ENCODE peak calls at places on chromosomes 4 and X, in ten cellular contexts. Y, V, E, Z, W, R, M, H, Q and I are unnamed samples.

GRCh38 chrX:10414872-10415703 is 205.3 kb downstream of the MID1 start:
- DNase-seq in H (no peak), E (peak), W (no peak), Z (peak), Y (no peak), Q (no peak), R (peak), M (no peak), V (no peak), I (no peak)

GRCh38 chr4:107760281-107760947 is 40.4 kb upstream of the PAPSS1 start:
- DNase-seq in M (no peak), Q (peak), E (peak), W (peak), V (peak), Y (peak), R (no peak), H (no peak), Z (no peak), I (no peak)

GRCh38 chr4:184473265-184473514 is 1.2 kb downstream of the IRF2 start:
- DNase-seq in W (no peak), M (no peak), Y (no peak), H (no peak), V (no peak), Q (no peak), E (no peak), R (no peak), Z (no peak), I (no peak)

GRCh38 chrX:84248226-84248625 is 60.2 kb upstream of the RPS6KA6 start:
- DNase-seq in Z (peak), R (peak), V (no peak), H (no peak), W (no peak), Q (peak), Y (no peak), M (no peak), E (peak), I (no peak)

GRCh38 chr4:102575369-102576129 is 74.4 kb downstream of the NFKB1 start:
- DNase-seq in R (peak), Q (no peak), Y (no peak), H (no peak), E (no peak), M (no peak), W (no peak), V (peak), Z (peak), I (no peak)

GRCh38 chr4:25180524-25181131 is 20.4 kb upstream of the SEPSECS start:
- DNase-seq in V (peak), H (peak), M (no peak), Y (no peak), W (no peak), R (peak), E (peak), Q (peak), Z (peak), I (no peak)

GRCh38 chrX:133923113-133923512 is 62.3 kb downstream of the GPC3 start:
- DNase-seq in Y (no peak), H (no peak), V (no peak), M (no peak), E (peak), Q (peak), W (no peak), Z (no peak), R (no peak), I (no peak)

GRCh38 chrX:114465689-114466088 is 118.2 kb upstream of the HTR2C start:
- DNase-seq in V (no peak), W (no peak), Y (no peak), E (no peak), R (no peak), M (no peak), Q (no peak), H (no peak), Z (no peak), I (no peak)

GRCh38 chr4:52751349-52751911 is at the start of gene ERVMER34-1:
- DNase-seq in Y (peak), V (no peak), H (no peak), E (peak), M (no peak), Z (peak), R (peak), W (peak), Q (peak), I (no peak)

GRCh38 chrX:134836497-134836968 is 154.3 kb upstream of the SMIM10 start:
- DNase-seq in Z (peak), Q (peak), M (no peak), W (no peak), E (peak), Y (no peak), R (peak), V (no peak), H (no peak), I (no peak)

GRCh38 chr4:123055943-123056342 is 133.5 kb upstream of the NUDT6 start:
- DNase-seq in Z (peak), H (no peak), R (peak), W (no peak), Y (no peak), E (no peak), Q (no peak), M (no peak), V (no peak), I (no peak)

GRCh38 chr4:184807797-184808718 is 17.7 kb downstream of the ACSL1 start:
- DNase-seq in Q (peak), H (no peak), E (peak), R (peak), Y (no peak), V (peak), W (no peak), Z (peak), M (no peak), I (no peak)

GRCh38 chrX:38816158-38816557 is 14.9 kb downstream of the MID1IP1 start:
- DNase-seq in R (no peak), V (no peak), H (no peak), Q (no peak), M (no peak), Z (no peak), W (no peak), E (no peak), Y (no peak), I (no peak)

GRCh38 chr4:7769936-7770674 is 169.6 kb downstream of the AFAP1 start:
- DNase-seq in Z (no peak), Q (peak), M (no peak), E (peak), V (peak), Y (no peak), H (no peak), R (no peak), W (peak), I (no peak)

GRCh38 chr4:186499467-186499866 is 55.9 kb downstream of the MTNR1A start:
- DNase-seq in M (no peak), W (no peak), Z (no peak), V (no peak), R (no peak), H (no peak), Q (no peak), E (no peak), Y (no peak), I (no peak)

GRCh38 chrX:129759576-129760061 is 20.1 kb upstream of the SASH3 start:
- DNase-seq in H (no peak), Y (no peak), Q (peak), M (no peak), V (no peak), R (peak), W (no peak), Z (peak), E (peak), I (no peak)

GRCh38 chr4:37693450-37694190 is 7.4 kb upstream of the RELL1 start:
- DNase-seq in E (peak), H (no peak), V (no peak), Q (peak), W (peak), M (no peak), Z (peak), R (peak), Y (no peak), I (no peak)

GRCh38 chr4:42237451-42237850 is 85.0 kb upstream of the BEND4 start:
- DNase-seq in E (no peak), H (no peak), W (no peak), Q (no peak), V (no peak), R (no peak), Z (no peak), Y (no peak), M (no peak), I (no peak)

GRCh38 chr4:154618708-154619315 is 6.4 kb upstream of the FGG start:
- DNase-seq in M (no peak), Y (peak), H (peak), E (peak), Z (peak), W (peak), Q (peak), V (peak), R (peak), I (no peak)

GRCh38 chr4:112881842-112882241 is 167.6 kb upstream of the ANK2 start:
- DNase-seq in H (no peak), V (no peak), W (no peak), E (peak), Z (no peak), Q (peak), R (no peak), M (no peak), Y (peak), I (no peak)

GRCh38 chr4:53481586-53481985 is 104.1 kb downstream of the FIP1L1 start:
- DNase-seq in E (no peak), R (no peak), M (no peak), V (no peak), Q (no peak), H (no peak), Y (no peak), W (no peak), Z (no peak), I (no peak)

GRCh38 chrX:50075630-50076349 is 125.0 kb downstream of the AKAP4 start:
- DNase-seq in Z (no peak), E (no peak), Q (no peak), W (no peak), M (no peak), V (no peak), R (no peak), Y (no peak), H (no peak), I (no peak)

GRCh38 chrX:50082741-50083140 is 118.1 kb downstream of the AKAP4 start:
- DNase-seq in V (no peak), W (no peak), Q (no peak), H (no peak), Y (no peak), R (no peak), M (no peak), Z (no peak), E (no peak), I (no peak)

DNA sequence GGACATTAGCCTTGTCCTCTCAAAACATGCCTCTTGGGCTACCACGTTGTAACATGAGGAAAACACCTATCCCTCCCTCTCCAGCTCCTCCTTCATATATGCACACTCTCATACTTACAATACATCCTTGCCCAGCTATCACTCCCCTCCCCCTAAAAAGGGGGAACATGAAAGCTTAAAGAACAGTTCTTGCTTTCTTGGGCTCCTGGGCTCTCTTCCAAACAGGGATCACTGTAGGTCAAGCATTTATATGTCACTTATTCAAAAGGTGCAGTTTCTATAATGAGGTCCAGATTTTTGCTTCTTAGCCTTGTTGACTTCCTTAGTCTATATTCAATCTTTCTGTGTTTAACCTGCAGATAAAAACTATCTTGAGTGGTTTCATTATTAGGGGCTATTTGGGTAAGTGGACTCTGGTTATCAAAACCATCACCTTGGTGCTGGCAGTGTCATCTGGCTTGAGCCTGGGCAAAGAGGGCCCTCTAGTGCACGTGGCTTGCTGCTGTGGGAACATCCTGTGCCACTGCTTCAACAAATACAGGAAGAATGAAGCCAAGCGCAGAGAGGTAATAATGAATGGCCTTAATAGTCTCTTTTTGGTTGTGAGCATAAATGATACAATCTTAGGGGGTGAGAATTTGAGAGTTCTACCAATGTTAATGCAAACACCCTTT is 119.4 kb downstream of the AKAP4 start:
- DNase-seq in H (no peak), V (peak), M (no peak), Z (peak), R (no peak), Y (peak), Q (peak), E (peak), W (no peak), I (no peak)
- TF ChIP-seq CTCF in H (peak), V (peak), M (no peak), Z (peak), R (peak), Y (no peak), Q (peak), E (peak), W (peak), I (peak)

GRCh38 chr4:188372856-188373255 is 233.6 kb downstream of the TRIML1 start:
- DNase-seq in H (no peak), V (peak), Z (no peak), E (peak), Q (peak), M (no peak), Y (no peak), W (peak), R (no peak), I (no peak)
- TF ChIP-seq CTCF in H (no peak), V (peak), Z (no peak), E (no peak), Q (peak), M (no peak), Y (no peak), W (peak), R (no peak), I (peak)

DNA sequence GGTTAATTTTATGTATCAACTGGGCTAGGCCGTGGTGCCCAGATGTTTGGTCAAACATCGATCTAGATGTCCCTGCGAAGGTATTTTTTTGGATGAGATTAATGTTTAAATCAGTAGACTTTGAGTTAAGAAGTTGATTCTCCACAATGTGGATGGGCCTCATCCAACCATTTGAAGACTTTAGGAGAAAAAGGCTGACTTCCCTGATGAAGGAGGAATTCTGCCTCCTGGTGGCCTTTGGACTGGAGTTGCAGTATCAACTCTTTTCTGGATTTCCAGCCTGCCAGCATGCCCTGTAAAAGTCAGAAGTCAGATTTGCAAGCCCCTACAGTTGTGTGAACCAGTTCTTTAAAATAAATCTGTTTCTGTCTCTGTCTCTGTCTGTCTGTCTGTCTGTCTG is 91.4 kb downstream of the STK32B start:
- DNase-seq in V (peak), Y (no peak), Q (peak), Z (peak), W (peak), M (no peak), E (peak), H (peak), R (peak), I (peak)
- TF ChIP-seq CTCF in V (peak), Y (no peak), Q (peak), Z (peak), W (peak), M (no peak), E (peak), H (peak), R (peak), I (peak)

GRCh38 chr4:18568600-18568999 is 547.0 kb upstream of the LCORL start:
- DNase-seq in V (no peak), Q (no peak), Y (no peak), M (no peak), R (no peak), W (no peak), H (no peak), Z (no peak), E (no peak), I (no peak)
- TF ChIP-seq CTCF in V (peak), Q (no peak), Y (no peak), M (no peak), R (no peak), W (no peak), H (no peak), Z (no peak), E (no peak), I (peak)

GRCh38 chrX:77892887-77893286 is 2.3 kb downstream of the MAGT1 start:
- DNase-seq in Q (no peak), H (no peak), E (no peak), Z (no peak), V (no peak), R (no peak), M (no peak), W (no peak), Y (no peak), I (no peak)

GRCh38 chrX:77900688-77901087 is 1.4 kb downstream of the COX7B start:
- DNase-seq in Z (no peak), E (peak), V (no peak), Y (no peak), Q (peak), H (no peak), R (no peak), M (no peak), W (no peak), I (no peak)

GRCh38 chrX:77893713-77894112 is 1.5 kb downstream of the MAGT1 start:
- DNase-seq in H (no peak), Y (no peak), W (no peak), M (no peak), R (no peak), Q (no peak), V (no peak), E (no peak), Z (no peak), I (no peak)

GRCh38 chrX:77899081-77899828 is at the start of gene COX7B:
- DNase-seq in Y (peak), H (peak), E (peak), W (peak), R (peak), Q (peak), Z (peak), M (peak), V (peak), I (no peak)

GRCh38 chrX:77894921-77895886 is at the start of gene MAGT1:
- DNase-seq in V (peak), W (peak), R (peak), Y (peak), Q (peak), H (peak), M (peak), E (peak), Z (peak), I (peak)
- TF ChIP-seq CTCF in V (peak), W (no peak), R (no peak), Y (no peak), Q (no peak), H (no peak), M (no peak), E (no peak), Z (no peak), I (no peak)

GRCh38 chr4:47837582-47838294 is at the start of gene CORIN:
- DNase-seq in W (no peak), Q (no peak), E (no peak), R (no peak), Z (no peak), M (no peak), V (no peak), H (no peak), Y (no peak), I (no peak)

GRCh38 chr4:47836655-47837581 is 949 bp downstream of the CORIN start:
- DNase-seq in R (peak), Q (peak), Y (peak), Z (peak), W (peak), E (peak), V (peak), H (peak), M (peak), I (peak)

GRCh38 chr4:47840291-47840690 is 2.4 kb upstream of the CORIN start:
- DNase-seq in W (no peak), Q (no peak), H (no peak), M (no peak), R (no peak), E (no peak), Z (no peak), V (no peak), Y (no peak), I (no peak)

GRCh38 chr4:47838445-47838844 is 578 bp upstream of the CORIN start:
- DNase-seq in Q (no peak), W (no peak), Y (no peak), V (no peak), Z (no peak), M (no peak), R (no peak), E (no peak), H (no peak), I (no peak)

GRCh38 chr4:47839259-47839658 is 1.4 kb upstream of the CORIN start:
- DNase-seq in H (peak), W (no peak), Y (peak), Q (peak), R (peak), E (peak), Z (peak), M (peak), V (no peak), I (no peak)
- TF ChIP-seq CTCF in H (peak), W (no peak), Y (no peak), Q (peak), R (peak), E (peak), Z (peak), M (peak), V (no peak), I (peak)

GRCh38 chr4:106022454-106022853 is 127.2 kb downstream of the NPNT start:
- DNase-seq in Y (no peak), Q (no peak), V (no peak), H (no peak), M (no peak), Z (no peak), R (no peak), E (no peak), W (no peak), I (no peak)

GRCh38 chr4:106021737-106022410 is 126.6 kb downstream of the NPNT start:
- DNase-seq in R (peak), Z (peak), W (no peak), E (peak), H (no peak), V (no peak), Y (no peak), M (no peak), Q (peak), I (no peak)

GRCh38 chr4:106017975-106018374 is 122.7 kb downstream of the NPNT start:
- DNase-seq in Q (no peak), Y (no peak), Z (no peak), M (no peak), H (no peak), R (peak), W (no peak), E (no peak), V (no peak), I (no peak)

DNA sequence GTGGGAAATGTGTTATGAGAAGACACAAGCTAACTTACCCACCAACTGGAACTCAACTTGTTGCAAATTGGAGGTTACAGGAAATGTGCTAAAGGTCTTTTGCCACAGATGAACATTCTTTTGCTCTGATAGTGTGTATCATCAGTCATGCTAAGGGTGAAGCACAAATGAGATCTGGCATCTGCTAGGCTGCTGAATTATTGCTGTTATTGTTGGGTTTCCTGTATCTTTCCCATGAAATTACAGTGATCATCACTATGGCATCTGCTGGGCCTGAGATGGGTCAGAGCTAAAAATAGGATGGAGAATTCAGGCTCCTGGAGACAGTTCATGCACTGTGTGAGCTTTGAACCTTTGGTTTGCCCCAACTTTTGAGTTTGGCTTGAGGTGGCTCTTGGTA is 124.5 kb downstream of the NPNT start:
- DNase-seq in R (peak), M (no peak), E (peak), H (no peak), Y (no peak), Q (peak), V (no peak), W (no peak), Z (peak), I (no peak)
- TF ChIP-seq CTCF in R (no peak), M (no peak), E (no peak), H (no peak), Y (no peak), Q (no peak), V (no peak), W (no peak), Z (no peak), I (no peak)

GRCh38 chrX:21711848-21712197 is 46.1 kb downstream of the SMPX start:
- DNase-seq in E (no peak), W (no peak), Z (no peak), V (no peak), Y (no peak), H (no peak), Q (no peak), M (no peak), R (no peak), I (no peak)

GRCh38 chrX:21711126-21711847 is 46.6 kb downstream of the SMPX start:
- DNase-seq in H (no peak), W (no peak), Z (no peak), Y (no peak), V (no peak), M (no peak), R (peak), Q (no peak), E (no peak), I (no peak)

GRCh38 chrX:21705215-21705614 is 47.1 kb upstream of the KLHL34 start:
- DNase-seq in R (no peak), V (peak), H (no peak), Y (no peak), E (no peak), M (no peak), W (no peak), Z (no peak), Q (no peak), I (no peak)

GRCh38 chrX:21702725-21703228 is 44.6 kb upstream of the KLHL34 start:
- DNase-seq in V (no peak), H (no peak), E (no peak), Q (no peak), Z (no peak), R (no peak), Y (no peak), W (no peak), M (no peak), I (no peak)

GRCh38 chrX:21708116-21708515 is 49.8 kb downstream of the SMPX start:
- DNase-seq in R (no peak), Z (no peak), V (no peak), M (no peak), Q (peak), Y (no peak), E (peak), H (no peak), W (no peak), I (no peak)
- TF ChIP-seq CTCF in R (peak), Z (peak), V (peak), M (no peak), Q (peak), Y (no peak), E (peak), H (peak), W (no peak), I (peak)